ENCODE peak calls at places on chromosomes 11 and 22, in five cellular contexts. One of them, this sample, is unnamed.

GRCh38 chr11:30245621-30246020 is 14.8 kb downstream of the FSHB start:
- DNase-seq in GM20000: no peak
- DNase-seq in A172: peak; percentile 70
- DNase-seq in effector CD4-positive, alpha-beta T cell: no peak
- DNase-seq in left cardiac atrium: no peak
- DNase-seq in this sample: no peak

GRCh38 chr11:88100161-88100560 is 75.1 kb downstream of the RAB38 start:
- DNase-seq in effector CD4-positive, alpha-beta T cell: no peak
- DNase-seq in A172: no peak
- DNase-seq in GM20000: no peak
- DNase-seq in left cardiac atrium: no peak
- DNase-seq in this sample: no peak

GRCh38 chr11:119872911-119873310 is 143.9 kb upstream of the NECTIN1 start:
- DNase-seq in left cardiac atrium: no peak
- DNase-seq in effector CD4-positive, alpha-beta T cell: no peak
- DNase-seq in GM20000: no peak
- DNase-seq in A172: no peak
- DNase-seq in this sample: no peak

GRCh38 chr11:2444301-2445106 is at the start of the genes KCNQ1 and TRPM5:
- DNase-seq in GM20000: peak; percentile 87
- DNase-seq in A172: no peak
- DNase-seq in effector CD4-positive, alpha-beta T cell: peak; percentile 73
- DNase-seq in left cardiac atrium: no peak
- DNase-seq in this sample: no peak

GRCh38 chr11:131408011-131408640 is 37.7 kb downstream of the NTM start:
- DNase-seq in GM20000: peak; percentile 30
- DNase-seq in A172: peak; percentile 13
- DNase-seq in left cardiac atrium: no peak
- DNase-seq in effector CD4-positive, alpha-beta T cell: no peak
- DNase-seq in this sample: peak; percentile 78

GRCh38 chr11:92948116-92948515 is 21.3 kb upstream of the MTNR1B start:
- DNase-seq in GM20000: no peak
- DNase-seq in effector CD4-positive, alpha-beta T cell: no peak
- DNase-seq in A172: no peak
- DNase-seq in left cardiac atrium: no peak
- DNase-seq in this sample: no peak

GRCh38 chr11:83006877-83007330 is 64.8 kb downstream of the RAB30 start:
- DNase-seq in A172: no peak
- DNase-seq in GM20000: peak; percentile 51
- DNase-seq in left cardiac atrium: no peak
- DNase-seq in effector CD4-positive, alpha-beta T cell: no peak
- DNase-seq in this sample: no peak

GRCh38 chr22:30370681-30371080 is 13.9 kb downstream of the CCDC157 start:
- DNase-seq in A172: no peak
- DNase-seq in GM20000: no peak
- DNase-seq in effector CD4-positive, alpha-beta T cell: no peak
- DNase-seq in left cardiac atrium: no peak
- DNase-seq in this sample: no peak

GRCh38 chr11:112364962-112365481 is 104.4 kb upstream of the PLET1 start:
- DNase-seq in effector CD4-positive, alpha-beta T cell: no peak
- DNase-seq in GM20000: no peak
- DNase-seq in left cardiac atrium: no peak
- DNase-seq in A172: peak; percentile 3
- DNase-seq in this sample: no peak